ENCODE peak calls at places on chromosomes 16 and 17, in ten cellular contexts. One of them, this sample, is unnamed.

GRCh38 chr16:49799172-49799571 is 56.7 kb downstream of the ZNF423 start:
- DNase-seq in left colon: no peak
- DNase-seq in heart left ventricle: no peak
- DNase-seq in KBM-7: no peak
- DNase-seq in bronchial epithelial cell: no peak
- DNase-seq in renal cortical epithelial cell: no peak
- DNase-seq in dorsolateral prefrontal cortex: no peak
- DNase-seq in fibroblast of mammary gland: no peak
- DNase-seq in GM23248: no peak
- DNase-seq in NCI-H2171 treated with DMSO at 0.1 percent for 48 hours: peak
- DNase-seq in this sample: no peak

GRCh38 chr16:88640039-88640495 is 1.7 kb downstream of the IL17C start:
- DNase-seq in bronchial epithelial cell: no peak
- DNase-seq in heart left ventricle: no peak
- DNase-seq in KBM-7: no peak
- DNase-seq in renal cortical epithelial cell: no peak
- DNase-seq in NCI-H2171 treated with DMSO at 0.1 percent for 48 hours: no peak
- DNase-seq in fibroblast of mammary gland: no peak
- DNase-seq in left colon: no peak
- DNase-seq in GM23248: no peak
- DNase-seq in dorsolateral prefrontal cortex: no peak
- DNase-seq in this sample: no peak

GRCh38 chr17:16439303-16439791 is 24.0 kb downstream of the TRPV2 start:
- DNase-seq in heart left ventricle: no peak
- DNase-seq in dorsolateral prefrontal cortex: no peak
- DNase-seq in GM23248: peak
- DNase-seq in bronchial epithelial cell: no peak
- DNase-seq in KBM-7: peak
- DNase-seq in fibroblast of mammary gland: no peak
- DNase-seq in renal cortical epithelial cell: peak
- DNase-seq in left colon: no peak
- DNase-seq in NCI-H2171 treated with DMSO at 0.1 percent for 48 hours: no peak
- DNase-seq in this sample: no peak

GRCh38 chr16:69936252-69936651 is 14.9 kb upstream of the CLEC18A start:
- DNase-seq in bronchial epithelial cell: no peak
- DNase-seq in heart left ventricle: no peak
- DNase-seq in GM23248: no peak
- DNase-seq in fibroblast of mammary gland: no peak
- DNase-seq in renal cortical epithelial cell: no peak
- DNase-seq in dorsolateral prefrontal cortex: no peak
- DNase-seq in left colon: no peak
- DNase-seq in NCI-H2171 treated with DMSO at 0.1 percent for 48 hours: no peak
- DNase-seq in KBM-7: no peak
- DNase-seq in this sample: no peak

GRCh38 chr16:52171481-52171880 is 375.5 kb downstream of the TOX3 start:
- DNase-seq in KBM-7: no peak
- DNase-seq in bronchial epithelial cell: no peak
- DNase-seq in left colon: no peak
- DNase-seq in heart left ventricle: no peak
- DNase-seq in dorsolateral prefrontal cortex: no peak
- DNase-seq in fibroblast of mammary gland: no peak
- DNase-seq in GM23248: no peak
- DNase-seq in renal cortical epithelial cell: no peak
- DNase-seq in NCI-H2171 treated with DMSO at 0.1 percent for 48 hours: no peak
- DNase-seq in this sample: no peak

GRCh38 chr17:76017481-76018339 is 9.4 kb downstream of the EVPL start:
- DNase-seq in dorsolateral prefrontal cortex: no peak
- DNase-seq in GM23248: no peak
- DNase-seq in heart left ventricle: no peak
- DNase-seq in renal cortical epithelial cell: no peak
- DNase-seq in KBM-7: no peak
- DNase-seq in bronchial epithelial cell: no peak
- DNase-seq in fibroblast of mammary gland: no peak
- DNase-seq in NCI-H2171 treated with DMSO at 0.1 percent for 48 hours: no peak
- DNase-seq in left colon: no peak
- DNase-seq in this sample: no peak

GRCh38 chr17:57997085-57997809 is 9.2 kb upstream of the VEZF1 start:
- DNase-seq in fibroblast of mammary gland: no peak
- DNase-seq in NCI-H2171 treated with DMSO at 0.1 percent for 48 hours: no peak
- DNase-seq in dorsolateral prefrontal cortex: no peak
- DNase-seq in KBM-7: no peak
- DNase-seq in bronchial epithelial cell: no peak
- DNase-seq in heart left ventricle: no peak
- DNase-seq in left colon: no peak
- DNase-seq in renal cortical epithelial cell: no peak
- DNase-seq in GM23248: no peak
- DNase-seq in this sample: no peak

GRCh38 chr17:57330587-57330986 is 74.3 kb downstream of the MSI2 start:
- DNase-seq in bronchial epithelial cell: no peak
- DNase-seq in fibroblast of mammary gland: no peak
- DNase-seq in heart left ventricle: no peak
- DNase-seq in left colon: no peak
- DNase-seq in GM23248: no peak
- DNase-seq in NCI-H2171 treated with DMSO at 0.1 percent for 48 hours: no peak
- DNase-seq in dorsolateral prefrontal cortex: no peak
- DNase-seq in KBM-7: no peak
- DNase-seq in renal cortical epithelial cell: no peak
- DNase-seq in this sample: no peak

GRCh38 chr17:56867948-56868376 is 34.0 kb downstream of the DGKE start:
- DNase-seq in dorsolateral prefrontal cortex: no peak
- DNase-seq in bronchial epithelial cell: peak
- DNase-seq in GM23248: peak
- DNase-seq in KBM-7: no peak
- DNase-seq in fibroblast of mammary gland: peak
- DNase-seq in left colon: no peak
- DNase-seq in renal cortical epithelial cell: peak
- DNase-seq in heart left ventricle: no peak
- DNase-seq in NCI-H2171 treated with DMSO at 0.1 percent for 48 hours: peak
- DNase-seq in this sample: no peak

GRCh38 chr17:69213059-69213813 is 15.4 kb downstream of the ABCA10 start:
- DNase-seq in KBM-7: peak
- DNase-seq in left colon: no peak
- DNase-seq in heart left ventricle: no peak
- DNase-seq in fibroblast of mammary gland: no peak
- DNase-seq in dorsolateral prefrontal cortex: no peak
- DNase-seq in NCI-H2171 treated with DMSO at 0.1 percent for 48 hours: no peak
- DNase-seq in renal cortical epithelial cell: no peak
- DNase-seq in bronchial epithelial cell: no peak
- DNase-seq in GM23248: no peak
- DNase-seq in this sample: no peak

GRCh38 chr17:43940630-43941029 is 1.6 kb downstream of the PPY start:
- DNase-seq in GM23248: peak
- DNase-seq in NCI-H2171 treated with DMSO at 0.1 percent for 48 hours: peak
- DNase-seq in renal cortical epithelial cell: peak
- DNase-seq in dorsolateral prefrontal cortex: no peak
- DNase-seq in heart left ventricle: peak
- DNase-seq in bronchial epithelial cell: no peak
- DNase-seq in fibroblast of mammary gland: no peak
- DNase-seq in KBM-7: peak
- DNase-seq in left colon: no peak
- DNase-seq in this sample: no peak

GRCh38 chr17:2042355-2042929 is 620 bp downstream of the OVCA2 start:
- DNase-seq in KBM-7: peak
- DNase-seq in GM23248: peak
- DNase-seq in dorsolateral prefrontal cortex: peak
- DNase-seq in NCI-H2171 treated with DMSO at 0.1 percent for 48 hours: peak
- DNase-seq in heart left ventricle: no peak
- DNase-seq in bronchial epithelial cell: no peak
- DNase-seq in fibroblast of mammary gland: peak
- DNase-seq in left colon: no peak
- DNase-seq in renal cortical epithelial cell: no peak
- DNase-seq in this sample: no peak

GRCh38 chr16:88497561-88498420 is 44.7 kb downstream of the ZFPM1 start:
- DNase-seq in left colon: no peak
- DNase-seq in heart left ventricle: no peak
- DNase-seq in GM23248: no peak
- DNase-seq in renal cortical epithelial cell: no peak
- DNase-seq in bronchial epithelial cell: no peak
- DNase-seq in KBM-7: no peak
- DNase-seq in NCI-H2171 treated with DMSO at 0.1 percent for 48 hours: no peak
- DNase-seq in fibroblast of mammary gland: peak
- DNase-seq in dorsolateral prefrontal cortex: no peak
- DNase-seq in this sample: no peak

GRCh38 chr16:75919664-75920063 is 193.4 kb upstream of the CPHXL start:
- DNase-seq in KBM-7: no peak
- DNase-seq in heart left ventricle: no peak
- DNase-seq in dorsolateral prefrontal cortex: no peak
- DNase-seq in left colon: no peak
- DNase-seq in NCI-H2171 treated with DMSO at 0.1 percent for 48 hours: no peak
- DNase-seq in fibroblast of mammary gland: peak
- DNase-seq in renal cortical epithelial cell: no peak
- DNase-seq in bronchial epithelial cell: no peak
- DNase-seq in GM23248: no peak
- DNase-seq in this sample: no peak

GRCh38 chr17:77679589-77679988 is 278.9 kb upstream of the TNRC6C start:
- DNase-seq in bronchial epithelial cell: no peak
- DNase-seq in KBM-7: no peak
- DNase-seq in renal cortical epithelial cell: no peak
- DNase-seq in GM23248: no peak
- DNase-seq in fibroblast of mammary gland: no peak
- DNase-seq in dorsolateral prefrontal cortex: no peak
- DNase-seq in heart left ventricle: peak
- DNase-seq in NCI-H2171 treated with DMSO at 0.1 percent for 48 hours: peak
- DNase-seq in left colon: no peak
- DNase-seq in this sample: no peak

GRCh38 chr16:56352351-56353053 is 72.8 kb downstream of the AMFR start:
- DNase-seq in bronchial epithelial cell: no peak
- DNase-seq in renal cortical epithelial cell: no peak
- DNase-seq in left colon: peak
- DNase-seq in NCI-H2171 treated with DMSO at 0.1 percent for 48 hours: no peak
- DNase-seq in dorsolateral prefrontal cortex: peak
- DNase-seq in GM23248: no peak
- DNase-seq in fibroblast of mammary gland: no peak
- DNase-seq in heart left ventricle: peak
- DNase-seq in KBM-7: no peak
- DNase-seq in this sample: no peak

GRCh38 chr16:28326881-28327610 is 34.7 kb downstream of the SBK1 start:
- DNase-seq in KBM-7: peak
- DNase-seq in heart left ventricle: no peak
- DNase-seq in NCI-H2171 treated with DMSO at 0.1 percent for 48 hours: peak
- DNase-seq in GM23248: peak
- DNase-seq in fibroblast of mammary gland: peak
- DNase-seq in dorsolateral prefrontal cortex: peak
- DNase-seq in bronchial epithelial cell: peak
- DNase-seq in left colon: no peak
- DNase-seq in renal cortical epithelial cell: peak
- DNase-seq in this sample: peak

GRCh38 chr17:41651625-41652460 is 27.5 kb upstream of the KRT17 start:
- DNase-seq in bronchial epithelial cell: peak
- DNase-seq in NCI-H2171 treated with DMSO at 0.1 percent for 48 hours: peak
- DNase-seq in fibroblast of mammary gland: no peak
- DNase-seq in KBM-7: no peak
- DNase-seq in renal cortical epithelial cell: peak
- DNase-seq in dorsolateral prefrontal cortex: peak
- DNase-seq in left colon: peak
- DNase-seq in heart left ventricle: no peak
- DNase-seq in GM23248: no peak
- DNase-seq in this sample: no peak

GRCh38 chr16:87234601-87235000 is 82.6 kb downstream of the C16orf95 start:
- DNase-seq in KBM-7: no peak
- DNase-seq in renal cortical epithelial cell: no peak
- DNase-seq in fibroblast of mammary gland: no peak
- DNase-seq in dorsolateral prefrontal cortex: no peak
- DNase-seq in NCI-H2171 treated with DMSO at 0.1 percent for 48 hours: no peak
- DNase-seq in left colon: no peak
- DNase-seq in GM23248: no peak
- DNase-seq in heart left ventricle: no peak
- DNase-seq in bronchial epithelial cell: no peak
- DNase-seq in this sample: no peak

GRCh38 chr17:2215616-2216364 is 87.8 kb downstream of the SMG6 start:
- DNase-seq in fibroblast of mammary gland: peak
- DNase-seq in NCI-H2171 treated with DMSO at 0.1 percent for 48 hours: no peak
- DNase-seq in bronchial epithelial cell: no peak
- DNase-seq in heart left ventricle: peak
- DNase-seq in renal cortical epithelial cell: no peak
- DNase-seq in left colon: peak
- DNase-seq in KBM-7: no peak
- DNase-seq in GM23248: peak
- DNase-seq in dorsolateral prefrontal cortex: peak
- DNase-seq in this sample: peak

GRCh38 chr17:31448467-31449077 is 57.1 kb downstream of the RAB11FIP4 start:
- DNase-seq in NCI-H2171 treated with DMSO at 0.1 percent for 48 hours: no peak
- DNase-seq in left colon: no peak
- DNase-seq in dorsolateral prefrontal cortex: no peak
- DNase-seq in heart left ventricle: no peak
- DNase-seq in KBM-7: no peak
- DNase-seq in fibroblast of mammary gland: peak
- DNase-seq in GM23248: peak
- DNase-seq in renal cortical epithelial cell: peak
- DNase-seq in bronchial epithelial cell: no peak
- DNase-seq in this sample: no peak